ENCODE peak calls at places on chromosomes 5 and 9, in eight cellular contexts. One of them, this sample, is unnamed.
A peak's percentile ranks its signal among the peaks of the same experiment; 100 is the strongest.

GRCh38 chr5:35832757-35833156 is 23.9 kb upstream of the IL7R start:
- DNase-seq in adrenal gland: no peak
- DNase-seq in PC-9: peak; percentile 26
- DNase-seq in right atrium auricular region: no peak
- DNase-seq in CD8-positive, alpha-beta T cell: no peak
- DNase-seq in cardiac muscle cell: no peak
- DNase-seq in brain microvascular endothelial cell: no peak
- DNase-seq in IMR-90: no peak
- DNase-seq in this sample: no peak

GRCh38 chr9:22079873-22080341 is 70.8 kb upstream of the CDKN2B start:
- DNase-seq in IMR-90: peak; percentile 87
- DNase-seq in right atrium auricular region: peak; percentile 67
- DNase-seq in cardiac muscle cell: peak; percentile 94
- DNase-seq in brain microvascular endothelial cell: no peak
- DNase-seq in adrenal gland: no peak
- DNase-seq in PC-9: no peak
- DNase-seq in CD8-positive, alpha-beta T cell: no peak
- DNase-seq in this sample: no peak

GRCh38 chr5:65742565-65743231 is 20.7 kb downstream of the NLN start:
- DNase-seq in brain microvascular endothelial cell: peak; percentile 61
- DNase-seq in CD8-positive, alpha-beta T cell: no peak
- DNase-seq in IMR-90: peak; percentile 91
- DNase-seq in PC-9: peak; percentile 62
- DNase-seq in cardiac muscle cell: peak; percentile 81
- DNase-seq in adrenal gland: no peak
- DNase-seq in right atrium auricular region: no peak
- DNase-seq in this sample: no peak

GRCh38 chr5:74174366-74174765 is 466.2 kb downstream of the ENC1 start:
- DNase-seq in IMR-90: peak; percentile 51
- DNase-seq in brain microvascular endothelial cell: no peak
- DNase-seq in cardiac muscle cell: no peak
- DNase-seq in PC-9: no peak
- DNase-seq in adrenal gland: no peak
- DNase-seq in CD8-positive, alpha-beta T cell: no peak
- DNase-seq in right atrium auricular region: no peak
- DNase-seq in this sample: no peak

GRCh38 chr5:62376064-62376463 is 27.6 kb downstream of the DIMT1 start:
- DNase-seq in IMR-90: peak; percentile 3
- DNase-seq in cardiac muscle cell: peak; percentile 3
- DNase-seq in brain microvascular endothelial cell: no peak
- DNase-seq in right atrium auricular region: no peak
- DNase-seq in PC-9: peak; percentile 57
- DNase-seq in CD8-positive, alpha-beta T cell: no peak
- DNase-seq in adrenal gland: no peak
- DNase-seq in this sample: no peak

GRCh38 chr9:29214162-29214520 is 1640.9 kb upstream of the C9orf72 start:
- DNase-seq in right atrium auricular region: no peak
- DNase-seq in cardiac muscle cell: peak; percentile 1
- DNase-seq in PC-9: no peak
- DNase-seq in adrenal gland: no peak
- DNase-seq in IMR-90: no peak
- DNase-seq in brain microvascular endothelial cell: no peak
- DNase-seq in CD8-positive, alpha-beta T cell: no peak
- DNase-seq in this sample: no peak

GRCh38 chr5:76376141-76376900 is 26.8 kb upstream of the IQGAP2 start:
- DNase-seq in IMR-90: peak; percentile 33
- DNase-seq in adrenal gland: no peak
- DNase-seq in cardiac muscle cell: no peak
- DNase-seq in right atrium auricular region: no peak
- DNase-seq in PC-9: peak; percentile 38
- DNase-seq in brain microvascular endothelial cell: peak; percentile 53
- DNase-seq in CD8-positive, alpha-beta T cell: no peak
- DNase-seq in this sample: no peak

GRCh38 chr9:71791875-71792274 is 23.6 kb upstream of the CEMIP2 start:
- DNase-seq in IMR-90: peak; percentile 30
- DNase-seq in PC-9: no peak
- DNase-seq in right atrium auricular region: no peak
- DNase-seq in adrenal gland: no peak
- DNase-seq in brain microvascular endothelial cell: no peak
- DNase-seq in cardiac muscle cell: no peak
- DNase-seq in CD8-positive, alpha-beta T cell: no peak
- DNase-seq in this sample: no peak

GRCh38 chr9:15277400-15278137 is 29.4 kb downstream of the TTC39B start:
- DNase-seq in CD8-positive, alpha-beta T cell: no peak
- DNase-seq in adrenal gland: peak; percentile 61
- DNase-seq in cardiac muscle cell: peak; percentile 50
- DNase-seq in IMR-90: peak; percentile 25
- DNase-seq in brain microvascular endothelial cell: no peak
- DNase-seq in PC-9: no peak
- DNase-seq in right atrium auricular region: no peak
- DNase-seq in this sample: no peak

GRCh38 chr9:137188490-137189296 is at the start of the genes ANAPC2 and SSNA1:
- DNase-seq in IMR-90: peak; percentile 92
- DNase-seq in brain microvascular endothelial cell: peak; percentile 77
- DNase-seq in cardiac muscle cell: peak; percentile 96
- DNase-seq in adrenal gland: peak; percentile 95
- DNase-seq in CD8-positive, alpha-beta T cell: peak; percentile 94
- DNase-seq in right atrium auricular region: peak; percentile 94
- DNase-seq in PC-9: peak; percentile 81
- DNase-seq in this sample: peak; percentile 62

GRCh38 chr5:16579142-16579541 is 37.7 kb downstream of the RETREG1 start:
- DNase-seq in brain microvascular endothelial cell: no peak
- DNase-seq in right atrium auricular region: no peak
- DNase-seq in adrenal gland: peak; percentile 63
- DNase-seq in cardiac muscle cell: no peak
- DNase-seq in PC-9: no peak
- DNase-seq in IMR-90: no peak
- DNase-seq in CD8-positive, alpha-beta T cell: no peak
- DNase-seq in this sample: no peak

GRCh38 chr9:38284039-38284767 is 108.3 kb upstream of the ALDH1B1 start:
- DNase-seq in brain microvascular endothelial cell: no peak
- DNase-seq in CD8-positive, alpha-beta T cell: no peak
- DNase-seq in right atrium auricular region: peak; percentile 49
- DNase-seq in PC-9: no peak
- DNase-seq in adrenal gland: no peak
- DNase-seq in cardiac muscle cell: no peak
- DNase-seq in IMR-90: no peak
- DNase-seq in this sample: no peak

GRCh38 chr5:107955321-107955720 is 284.6 kb upstream of the EFNA5 start:
- DNase-seq in brain microvascular endothelial cell: no peak
- DNase-seq in adrenal gland: no peak
- DNase-seq in cardiac muscle cell: no peak
- DNase-seq in PC-9: no peak
- DNase-seq in IMR-90: no peak
- DNase-seq in CD8-positive, alpha-beta T cell: no peak
- DNase-seq in right atrium auricular region: no peak
- DNase-seq in this sample: no peak

GRCh38 chr5:112475747-112476435 is 56.8 kb upstream of the EPB41L4A start:
- DNase-seq in cardiac muscle cell: peak; percentile 29
- DNase-seq in CD8-positive, alpha-beta T cell: no peak
- DNase-seq in IMR-90: no peak
- DNase-seq in PC-9: no peak
- DNase-seq in adrenal gland: no peak
- DNase-seq in right atrium auricular region: no peak
- DNase-seq in brain microvascular endothelial cell: no peak
- DNase-seq in this sample: no peak

GRCh38 chr9:37801287-37801850 is 772 bp downstream of the DCAF10 start:
- DNase-seq in brain microvascular endothelial cell: no peak
- DNase-seq in CD8-positive, alpha-beta T cell: peak; percentile 25
- DNase-seq in right atrium auricular region: no peak
- DNase-seq in PC-9: no peak
- DNase-seq in adrenal gland: peak; percentile 59
- DNase-seq in cardiac muscle cell: peak; percentile 35
- DNase-seq in IMR-90: peak; percentile 9
- DNase-seq in this sample: no peak

GRCh38 chr5:177477701-177478477 is 4.5 kb upstream of the DBN1 start:
- DNase-seq in brain microvascular endothelial cell: peak; percentile 25
- DNase-seq in cardiac muscle cell: no peak
- DNase-seq in CD8-positive, alpha-beta T cell: no peak
- DNase-seq in IMR-90: no peak
- DNase-seq in PC-9: peak; percentile 33
- DNase-seq in adrenal gland: no peak
- DNase-seq in right atrium auricular region: no peak
- DNase-seq in this sample: no peak

GRCh38 chr9:75803130-75803529 is 87.3 kb upstream of the PCSK5 start:
- DNase-seq in PC-9: no peak
- DNase-seq in adrenal gland: no peak
- DNase-seq in IMR-90: no peak
- DNase-seq in cardiac muscle cell: peak; percentile 40
- DNase-seq in right atrium auricular region: no peak
- DNase-seq in brain microvascular endothelial cell: peak; percentile 79
- DNase-seq in CD8-positive, alpha-beta T cell: no peak
- DNase-seq in this sample: no peak

GRCh38 chr9:85302860-85303779 is 438.6 kb downstream of the AGTPBP1 start:
- DNase-seq in right atrium auricular region: no peak
- DNase-seq in cardiac muscle cell: no peak
- DNase-seq in adrenal gland: no peak
- DNase-seq in PC-9: no peak
- DNase-seq in IMR-90: no peak
- DNase-seq in CD8-positive, alpha-beta T cell: no peak
- DNase-seq in brain microvascular endothelial cell: no peak
- DNase-seq in this sample: no peak

GRCh38 chr5:159208508-159209437 is 580 bp downstream of the RNF145 start:
- DNase-seq in adrenal gland: peak; percentile 59
- DNase-seq in PC-9: no peak
- DNase-seq in IMR-90: peak; percentile 28
- DNase-seq in cardiac muscle cell: peak; percentile 49
- DNase-seq in brain microvascular endothelial cell: no peak
- DNase-seq in CD8-positive, alpha-beta T cell: peak; percentile 8
- DNase-seq in right atrium auricular region: no peak
- DNase-seq in this sample: no peak

GRCh38 chr5:105530716-105531261 is 1968.2 kb upstream of the NUDT12 start:
- DNase-seq in IMR-90: no peak
- DNase-seq in CD8-positive, alpha-beta T cell: no peak
- DNase-seq in right atrium auricular region: no peak
- DNase-seq in cardiac muscle cell: no peak
- DNase-seq in PC-9: no peak
- DNase-seq in adrenal gland: no peak
- DNase-seq in brain microvascular endothelial cell: no peak
- DNase-seq in this sample: no peak
- H3K27ac ChIP-seq in IMR-90: no peak overlapping the region
- H3K27ac ChIP-seq in CD8-positive, alpha-beta T cell: no peak overlapping the region
- H3K27ac ChIP-seq in right atrium auricular region: no peak overlapping the region
- H3K27ac ChIP-seq in cardiac muscle cell: no peak overlapping the region
- H3K27ac ChIP-seq in PC-9: no peak overlapping the region
- H3K27ac ChIP-seq in adrenal gland: no peak overlapping the region
- H3K27ac ChIP-seq in brain microvascular endothelial cell: no peak overlapping the region
- H3K27ac ChIP-seq in this sample: no peak overlapping the region

GRCh38 chr5:91906494-91906893 is 523.4 kb upstream of the ARRDC3 start:
- DNase-seq in right atrium auricular region: no peak
- DNase-seq in PC-9: no peak
- DNase-seq in IMR-90: no peak
- DNase-seq in CD8-positive, alpha-beta T cell: no peak
- DNase-seq in cardiac muscle cell: no peak
- DNase-seq in brain microvascular endothelial cell: no peak
- DNase-seq in adrenal gland: no peak
- DNase-seq in this sample: no peak

GRCh38 chr5:91906027-91906426 is 522.9 kb upstream of the ARRDC3 start:
- DNase-seq in brain microvascular endothelial cell: no peak
- DNase-seq in IMR-90: no peak
- DNase-seq in PC-9: no peak
- DNase-seq in cardiac muscle cell: no peak
- DNase-seq in right atrium auricular region: no peak
- DNase-seq in CD8-positive, alpha-beta T cell: no peak
- DNase-seq in adrenal gland: no peak
- DNase-seq in this sample: no peak

GRCh38 chr5:91910655-91911054 is 527.5 kb upstream of the ARRDC3 start:
- DNase-seq in brain microvascular endothelial cell: no peak
- DNase-seq in adrenal gland: no peak
- DNase-seq in IMR-90: no peak
- DNase-seq in PC-9: no peak
- DNase-seq in CD8-positive, alpha-beta T cell: no peak
- DNase-seq in cardiac muscle cell: no peak
- DNase-seq in right atrium auricular region: no peak
- DNase-seq in this sample: no peak

DNA sequence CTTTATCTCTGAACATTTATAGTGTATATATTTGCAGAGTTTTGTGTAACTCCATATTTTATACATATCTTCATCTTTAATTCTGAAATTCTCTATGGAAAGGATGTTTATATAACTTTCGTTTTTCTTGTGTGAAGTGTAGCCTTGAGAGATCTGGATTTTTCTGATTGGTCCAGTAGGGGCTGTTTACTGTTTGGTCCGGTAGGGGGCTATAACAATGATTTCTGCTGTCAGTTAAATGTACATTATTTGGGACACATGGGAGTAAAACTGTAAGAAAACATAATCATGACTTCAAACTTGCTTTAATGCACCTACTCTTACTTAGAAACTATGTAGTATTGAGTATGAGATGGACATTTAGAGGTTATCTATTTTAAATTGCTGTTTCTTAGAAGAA is 527.1 kb upstream of the ARRDC3 start:
- DNase-seq in CD8-positive, alpha-beta T cell: no peak
- DNase-seq in IMR-90: no peak
- DNase-seq in cardiac muscle cell: no peak
- DNase-seq in right atrium auricular region: no peak
- DNase-seq in adrenal gland: no peak
- DNase-seq in brain microvascular endothelial cell: no peak
- DNase-seq in PC-9: no peak
- DNase-seq in this sample: no peak
- TF ChIP-seq CTCF in CD8-positive, alpha-beta T cell: no peak
- TF ChIP-seq CTCF in IMR-90: no peak
- TF ChIP-seq CTCF in cardiac muscle cell: no peak
- TF ChIP-seq CTCF in right atrium auricular region: no peak
- TF ChIP-seq CTCF in adrenal gland: no peak
- TF ChIP-seq CTCF in brain microvascular endothelial cell: peak; percentile 4
- TF ChIP-seq CTCF in PC-9: no peak
- TF ChIP-seq CTCF in this sample: no peak

GRCh38 chr9:109538346-109538745 is 40.2 kb upstream of the PTPN3 start:
- DNase-seq in CD8-positive, alpha-beta T cell: no peak
- DNase-seq in adrenal gland: no peak
- DNase-seq in cardiac muscle cell: no peak
- DNase-seq in right atrium auricular region: no peak
- DNase-seq in IMR-90: no peak
- DNase-seq in brain microvascular endothelial cell: no peak
- DNase-seq in PC-9: peak; percentile 97
- DNase-seq in this sample: no peak
- H3K4me3 ChIP-seq in CD8-positive, alpha-beta T cell: no peak overlapping the region
- H3K4me3 ChIP-seq in adrenal gland: no peak overlapping the region
- H3K4me3 ChIP-seq in cardiac muscle cell: no peak overlapping the region
- H3K4me3 ChIP-seq in right atrium auricular region: no peak overlapping the region
- H3K4me3 ChIP-seq in IMR-90: no peak overlapping the region
- H3K4me3 ChIP-seq in brain microvascular endothelial cell: no peak overlapping the region
- H3K4me3 ChIP-seq in PC-9: peak overlapping the region; percentile 38
- H3K4me3 ChIP-seq in this sample: no peak overlapping the region

DNA sequence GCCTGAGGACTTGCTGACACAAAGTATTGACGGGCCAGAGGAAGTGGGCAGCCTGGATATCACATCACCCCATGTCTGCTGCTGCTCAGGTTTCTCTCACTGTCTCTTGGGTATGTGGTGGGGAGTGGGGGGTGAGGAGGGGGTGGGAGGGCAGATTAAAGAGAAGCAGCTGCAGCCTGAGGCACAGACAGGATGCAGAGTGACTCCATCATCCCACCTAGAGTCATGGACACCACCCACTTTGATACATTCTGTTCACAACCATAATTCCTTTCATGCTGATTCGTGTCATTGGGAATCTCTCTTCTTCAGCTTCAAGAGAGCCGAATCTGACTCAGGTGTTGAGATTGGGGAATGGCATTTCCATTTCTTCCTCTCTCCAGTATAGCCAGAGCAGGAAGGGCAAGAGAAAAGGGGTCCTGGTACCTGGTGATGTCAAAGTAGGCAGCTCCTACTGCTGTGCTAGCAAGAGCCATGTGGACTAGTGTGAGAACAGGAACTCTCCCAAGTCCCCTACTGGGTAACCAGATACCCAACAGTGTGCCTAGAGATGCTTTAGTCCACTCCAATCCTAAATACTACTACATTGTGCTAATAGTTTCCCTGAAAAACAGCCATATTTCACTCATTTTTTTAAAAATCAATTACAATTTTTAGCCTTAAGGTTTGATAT is 22.4 kb downstream of the GRAMD2B start:
- DNase-seq in brain microvascular endothelial cell: no peak
- DNase-seq in PC-9: no peak
- DNase-seq in CD8-positive, alpha-beta T cell: no peak
- DNase-seq in adrenal gland: no peak
- DNase-seq in right atrium auricular region: no peak
- DNase-seq in IMR-90: peak; percentile 46
- DNase-seq in cardiac muscle cell: no peak
- DNase-seq in this sample: no peak
- H3K27ac ChIP-seq in brain microvascular endothelial cell: no peak overlapping the region
- H3K27ac ChIP-seq in PC-9: peak overlapping the region; percentile 83
- H3K27ac ChIP-seq in CD8-positive, alpha-beta T cell: no peak overlapping the region
- H3K27ac ChIP-seq in adrenal gland: no peak overlapping the region
- H3K27ac ChIP-seq in right atrium auricular region: no peak overlapping the region
- H3K27ac ChIP-seq in IMR-90: peak overlapping the region; percentile 17
- H3K27ac ChIP-seq in cardiac muscle cell: no peak overlapping the region
- H3K27ac ChIP-seq in this sample: no peak overlapping the region